ENCODE peak calls at places on chromosomes 12 and 14, in ten cellular contexts. One of them, this sample, is unnamed.
A peak's percentile ranks its signal among the peaks of the same experiment; 100 is the strongest.

GRCh38 chr14:92470215-92470614 is 43.4 kb upstream of the RIN3 start:
- DNase-seq in tibial nerve: no peak
- DNase-seq in A549: no peak
- DNase-seq in transverse colon: no peak
- DNase-seq in SK-N-SH: no peak
- DNase-seq in ovary: no peak
- DNase-seq in stomach: no peak
- DNase-seq in suprapubic skin: no peak
- DNase-seq in upper lobe of left lung: no peak
- DNase-seq in K562: no peak
- DNase-seq in this sample: no peak

GRCh38 chr12:92943482-92944250 is 14.6 kb upstream of the EEA1 start:
- DNase-seq in tibial nerve: no peak
- DNase-seq in A549: no peak
- DNase-seq in transverse colon: no peak
- DNase-seq in SK-N-SH: no peak
- DNase-seq in ovary: no peak
- DNase-seq in stomach: no peak
- DNase-seq in suprapubic skin: no peak
- DNase-seq in upper lobe of left lung: no peak
- DNase-seq in K562: peak; percentile 36
- DNase-seq in this sample: no peak

GRCh38 chr14:61638595-61639391 is 56.5 kb upstream of the HIF1A start:
- DNase-seq in tibial nerve: no peak
- DNase-seq in A549: no peak
- DNase-seq in transverse colon: peak; percentile 22
- DNase-seq in SK-N-SH: no peak
- DNase-seq in ovary: no peak
- DNase-seq in stomach: no peak
- DNase-seq in suprapubic skin: no peak
- DNase-seq in upper lobe of left lung: no peak
- DNase-seq in K562: no peak
- DNase-seq in this sample: no peak

GRCh38 chr12:24991209-24992049 is 42.5 kb upstream of the BCAT1 start:
- DNase-seq in tibial nerve: no peak
- DNase-seq in A549: peak; percentile 44
- DNase-seq in transverse colon: no peak
- DNase-seq in SK-N-SH: peak; percentile 56
- DNase-seq in ovary: no peak
- DNase-seq in stomach: no peak
- DNase-seq in suprapubic skin: no peak
- DNase-seq in upper lobe of left lung: no peak
- DNase-seq in K562: peak; percentile 66
- DNase-seq in this sample: no peak

GRCh38 chr12:68587448-68587873 is 23.2 kb upstream of the RAP1B start:
- DNase-seq in tibial nerve: no peak
- DNase-seq in A549: no peak
- DNase-seq in transverse colon: no peak
- DNase-seq in SK-N-SH: no peak
- DNase-seq in ovary: no peak
- DNase-seq in stomach: no peak
- DNase-seq in suprapubic skin: no peak
- DNase-seq in upper lobe of left lung: no peak
- DNase-seq in K562: no peak
- DNase-seq in this sample: no peak

GRCh38 chr14:52834440-52834842 is 43.0 kb upstream of the GNPNAT1 start:
- DNase-seq in tibial nerve: no peak
- DNase-seq in A549: peak; percentile 24
- DNase-seq in transverse colon: no peak
- DNase-seq in SK-N-SH: peak; percentile 38
- DNase-seq in ovary: no peak
- DNase-seq in stomach: no peak
- DNase-seq in suprapubic skin: no peak
- DNase-seq in upper lobe of left lung: no peak
- DNase-seq in K562: no peak
- DNase-seq in this sample: no peak

GRCh38 chr12:110689601-110690430 is 901 bp upstream of the HVCN1 start:
- DNase-seq in tibial nerve: peak; percentile 9
- DNase-seq in A549: no peak
- DNase-seq in transverse colon: peak; percentile 51
- DNase-seq in SK-N-SH: no peak
- DNase-seq in ovary: peak; percentile 69
- DNase-seq in stomach: peak; percentile 39
- DNase-seq in suprapubic skin: no peak
- DNase-seq in upper lobe of left lung: peak; percentile 86
- DNase-seq in K562: peak; percentile 61
- DNase-seq in this sample: peak; percentile 76

GRCh38 chr12:4449862-4450222 is 4.2 kb upstream of the FGF6 start:
- DNase-seq in tibial nerve: no peak
- DNase-seq in A549: no peak
- DNase-seq in transverse colon: peak; percentile 23
- DNase-seq in SK-N-SH: no peak
- DNase-seq in ovary: no peak
- DNase-seq in stomach: no peak
- DNase-seq in suprapubic skin: no peak
- DNase-seq in upper lobe of left lung: no peak
- DNase-seq in K562: no peak
- DNase-seq in this sample: no peak

GRCh38 chr12:42332301-42332894 is 6.4 kb downstream of the PPHLN1 start:
- DNase-seq in tibial nerve: peak; percentile 75
- DNase-seq in A549: peak; percentile 47
- DNase-seq in transverse colon: no peak
- DNase-seq in SK-N-SH: peak; percentile 56
- DNase-seq in ovary: no peak
- DNase-seq in stomach: no peak
- DNase-seq in suprapubic skin: no peak
- DNase-seq in upper lobe of left lung: no peak
- DNase-seq in K562: peak; percentile 65
- DNase-seq in this sample: no peak

GRCh38 chr12:115355301-115355700 is 671.3 kb upstream of the TBX3 start:
- DNase-seq in tibial nerve: no peak
- DNase-seq in A549: no peak
- DNase-seq in transverse colon: no peak
- DNase-seq in SK-N-SH: no peak
- DNase-seq in ovary: no peak
- DNase-seq in stomach: no peak
- DNase-seq in suprapubic skin: no peak
- DNase-seq in upper lobe of left lung: no peak
- DNase-seq in K562: no peak
- DNase-seq in this sample: no peak

GRCh38 chr12:13851828-13852227 is 129.6 kb downstream of the GRIN2B start:
- DNase-seq in tibial nerve: no peak
- DNase-seq in A549: no peak
- DNase-seq in transverse colon: no peak
- DNase-seq in SK-N-SH: no peak
- DNase-seq in ovary: no peak
- DNase-seq in stomach: no peak
- DNase-seq in suprapubic skin: no peak
- DNase-seq in upper lobe of left lung: no peak
- DNase-seq in K562: no peak
- DNase-seq in this sample: no peak
- TF ChIP-seq EP300 in tibial nerve: no peak
- TF ChIP-seq EP300 in A549: no peak
- TF ChIP-seq EP300 in transverse colon: no peak
- TF ChIP-seq EP300 in SK-N-SH: no peak
- TF ChIP-seq EP300 in ovary: no peak
- TF ChIP-seq EP300 in stomach: no peak
- TF ChIP-seq EP300 in suprapubic skin: no peak
- TF ChIP-seq EP300 in upper lobe of left lung: no peak
- TF ChIP-seq EP300 in K562: no peak
- TF ChIP-seq EP300 in this sample: no peak

GRCh38 chr12:108567974-108568652 is 5.7 kb downstream of the ISCU start:
- DNase-seq in tibial nerve: no peak
- DNase-seq in A549: no peak
- DNase-seq in transverse colon: no peak
- DNase-seq in SK-N-SH: no peak
- DNase-seq in ovary: no peak
- DNase-seq in stomach: no peak
- DNase-seq in suprapubic skin: no peak
- DNase-seq in upper lobe of left lung: no peak
- DNase-seq in K562: no peak
- DNase-seq in this sample: no peak

GRCh38 chr12:108564724-108565123 is 2.3 kb downstream of the ISCU start:
- DNase-seq in tibial nerve: no peak
- DNase-seq in A549: no peak
- DNase-seq in transverse colon: no peak
- DNase-seq in SK-N-SH: no peak
- DNase-seq in ovary: no peak
- DNase-seq in stomach: no peak
- DNase-seq in suprapubic skin: no peak
- DNase-seq in upper lobe of left lung: no peak
- DNase-seq in K562: peak; percentile 85
- DNase-seq in this sample: no peak

GRCh38 chr12:108566452-108566851 is 4.1 kb downstream of the ISCU start:
- DNase-seq in tibial nerve: no peak
- DNase-seq in A549: no peak
- DNase-seq in transverse colon: no peak
- DNase-seq in SK-N-SH: no peak
- DNase-seq in ovary: no peak
- DNase-seq in stomach: no peak
- DNase-seq in suprapubic skin: no peak
- DNase-seq in upper lobe of left lung: no peak
- DNase-seq in K562: no peak
- DNase-seq in this sample: no peak

GRCh38 chr12:108567388-108567787 is 5.0 kb downstream of the ISCU start:
- DNase-seq in tibial nerve: peak; percentile 48
- DNase-seq in A549: no peak
- DNase-seq in transverse colon: no peak
- DNase-seq in SK-N-SH: no peak
- DNase-seq in ovary: no peak
- DNase-seq in stomach: no peak
- DNase-seq in suprapubic skin: no peak
- DNase-seq in upper lobe of left lung: no peak
- DNase-seq in K562: no peak
- DNase-seq in this sample: no peak

DNA sequence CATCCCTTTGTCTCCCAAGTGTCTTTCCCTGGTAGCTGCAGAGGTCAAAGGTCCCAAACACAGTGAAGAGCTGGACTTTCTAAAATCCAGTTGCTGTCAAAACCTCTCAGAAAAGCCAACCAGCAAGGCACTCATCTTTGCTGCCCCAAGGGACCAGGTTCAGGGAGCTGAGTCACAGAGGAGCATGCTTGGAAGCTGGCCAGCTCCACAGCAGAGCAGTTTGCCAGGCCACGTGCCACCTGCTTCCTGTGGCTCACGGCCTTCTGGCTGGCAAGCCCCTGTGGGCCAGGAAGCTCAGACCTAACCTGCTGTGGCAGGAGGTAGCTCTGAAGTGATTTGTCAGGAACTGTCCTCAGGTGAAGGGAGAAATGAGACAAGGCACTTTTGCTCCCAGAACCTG is 3.6 kb downstream of the ISCU start:
- DNase-seq in tibial nerve: no peak
- DNase-seq in A549: peak; percentile 48
- DNase-seq in transverse colon: peak; percentile 84
- DNase-seq in SK-N-SH: peak; percentile 63
- DNase-seq in ovary: peak; percentile 55
- DNase-seq in stomach: peak; percentile 86
- DNase-seq in suprapubic skin: no peak
- DNase-seq in upper lobe of left lung: peak; percentile 66
- DNase-seq in K562: no peak
- DNase-seq in this sample: peak; percentile 89
- TF ChIP-seq EP300 in tibial nerve: no peak
- TF ChIP-seq EP300 in A549: no peak
- TF ChIP-seq EP300 in transverse colon: no peak
- TF ChIP-seq EP300 in SK-N-SH: peak; percentile 41
- TF ChIP-seq EP300 in ovary: no peak
- TF ChIP-seq EP300 in stomach: no peak
- TF ChIP-seq EP300 in suprapubic skin: no peak
- TF ChIP-seq EP300 in upper lobe of left lung: no peak
- TF ChIP-seq EP300 in K562: no peak
- TF ChIP-seq EP300 in this sample: no peak

GRCh38 chr12:53481957-53482586 is 17.2 kb downstream of the MAP3K12 start:
- DNase-seq in tibial nerve: no peak
- DNase-seq in A549: peak; percentile 63
- DNase-seq in transverse colon: no peak
- DNase-seq in SK-N-SH: peak; percentile 60
- DNase-seq in ovary: no peak
- DNase-seq in stomach: no peak
- DNase-seq in suprapubic skin: no peak
- DNase-seq in upper lobe of left lung: no peak
- DNase-seq in K562: no peak
- DNase-seq in this sample: peak; percentile 68
- TF ChIP-seq EP300 in tibial nerve: no peak
- TF ChIP-seq EP300 in A549: no peak
- TF ChIP-seq EP300 in transverse colon: no peak
- TF ChIP-seq EP300 in SK-N-SH: no peak
- TF ChIP-seq EP300 in ovary: no peak
- TF ChIP-seq EP300 in stomach: no peak
- TF ChIP-seq EP300 in suprapubic skin: no peak
- TF ChIP-seq EP300 in upper lobe of left lung: no peak
- TF ChIP-seq EP300 in K562: no peak
- TF ChIP-seq EP300 in this sample: no peak

GRCh38 chr12:38998887-38999482 is 93.6 kb upstream of the CPNE8 start:
- DNase-seq in tibial nerve: no peak
- DNase-seq in A549: no peak
- DNase-seq in transverse colon: no peak
- DNase-seq in SK-N-SH: peak; percentile 8
- DNase-seq in ovary: no peak
- DNase-seq in stomach: no peak
- DNase-seq in suprapubic skin: no peak
- DNase-seq in upper lobe of left lung: no peak
- DNase-seq in K562: no peak
- DNase-seq in this sample: no peak
- TF ChIP-seq EP300 in tibial nerve: no peak
- TF ChIP-seq EP300 in A549: no peak
- TF ChIP-seq EP300 in transverse colon: no peak
- TF ChIP-seq EP300 in SK-N-SH: no peak
- TF ChIP-seq EP300 in ovary: no peak
- TF ChIP-seq EP300 in stomach: no peak
- TF ChIP-seq EP300 in suprapubic skin: no peak
- TF ChIP-seq EP300 in upper lobe of left lung: no peak
- TF ChIP-seq EP300 in K562: no peak
- TF ChIP-seq EP300 in this sample: no peak